ENCODE peak calls at places on chromosomes 12 and 14, in four cellular contexts. One of them, this sample, is unnamed.

GRCh38 chr12:27807063-27807703 is 27.1 kb upstream of the MANSC4 start:
- DNase-seq in IMR-90: no peak
- DNase-seq in nephron progenitor cell: no peak
- DNase-seq in M059J: no peak
- DNase-seq in this sample: no peak

GRCh38 chr12:117502233-117502632 is 140.8 kb upstream of the NOS1 start:
- DNase-seq in IMR-90: no peak
- DNase-seq in nephron progenitor cell: no peak
- DNase-seq in M059J: no peak
- DNase-seq in this sample: no peak

GRCh38 chr14:22791302-22791701 is 23.9 kb downstream of the SLC7A7 start:
- DNase-seq in IMR-90: peak; percentile 91
- DNase-seq in nephron progenitor cell: no peak
- DNase-seq in M059J: peak; percentile 89
- DNase-seq in this sample: no peak

GRCh38 chr14:56087824-56088571 is 30.2 kb upstream of the PELI2 start:
- DNase-seq in IMR-90: no peak
- DNase-seq in nephron progenitor cell: no peak
- DNase-seq in M059J: peak; percentile 64
- DNase-seq in this sample: peak; percentile 90

GRCh38 chr12:13417516-13417915 is 221.0 kb downstream of the EMP1 start:
- DNase-seq in IMR-90: no peak
- DNase-seq in nephron progenitor cell: no peak
- DNase-seq in M059J: no peak
- DNase-seq in this sample: no peak

GRCh38 chr12:104588048-104588942 is 131.5 kb downstream of the CHST11 start:
- DNase-seq in IMR-90: peak; percentile 81
- DNase-seq in nephron progenitor cell: peak; percentile 19
- DNase-seq in M059J: peak; percentile 89
- DNase-seq in this sample: no peak

GRCh38 chr12:38664661-38665269 is 240.6 kb downstream of the CPNE8 start:
- DNase-seq in IMR-90: no peak
- DNase-seq in nephron progenitor cell: no peak
- DNase-seq in M059J: peak; percentile 23
- DNase-seq in this sample: peak; percentile 1

GRCh38 chr12:20421338-20421890 is 53.1 kb downstream of the PDE3A start:
- DNase-seq in IMR-90: no peak
- DNase-seq in nephron progenitor cell: peak; percentile 8
- DNase-seq in M059J: peak; percentile 58
- DNase-seq in this sample: no peak

GRCh38 chr14:32623300-32624093 is 294.4 kb downstream of the AKAP6 start:
- DNase-seq in IMR-90: peak; percentile 19
- DNase-seq in nephron progenitor cell: no peak
- DNase-seq in M059J: peak; percentile 82
- DNase-seq in this sample: no peak

GRCh38 chr12:51823875-51824565 is 24.5 kb downstream of the FIGNL2 start:
- DNase-seq in IMR-90: peak; percentile 73
- DNase-seq in nephron progenitor cell: no peak
- DNase-seq in M059J: peak; percentile 77
- DNase-seq in this sample: peak; percentile 75

GRCh38 chr12:131137836-131138637 is 184.3 kb downstream of the ADGRD1 start:
- DNase-seq in IMR-90: no peak
- DNase-seq in nephron progenitor cell: peak; percentile 51
- DNase-seq in M059J: no peak
- DNase-seq in this sample: peak; percentile 17

GRCh38 chr12:115294443-115295133 is 610.6 kb upstream of the TBX3 start:
- DNase-seq in IMR-90: peak; percentile 67
- DNase-seq in nephron progenitor cell: no peak
- DNase-seq in M059J: peak; percentile 83
- DNase-seq in this sample: no peak

GRCh38 chr12:127041985-127042625 is 1224.9 kb upstream of the TMEM132C start:
- DNase-seq in IMR-90: no peak
- DNase-seq in nephron progenitor cell: no peak
- DNase-seq in M059J: no peak
- DNase-seq in this sample: no peak

GRCh38 chr12:56683-57346 is 9.8 kb upstream of the IQSEC3 start:
- DNase-seq in IMR-90: no peak
- DNase-seq in nephron progenitor cell: peak; percentile 20
- DNase-seq in M059J: no peak
- DNase-seq in this sample: no peak

GRCh38 chr12:66140726-66141125 is 10.2 kb upstream of the LLPH start:
- DNase-seq in IMR-90: no peak
- DNase-seq in nephron progenitor cell: no peak
- DNase-seq in M059J: peak; percentile 20
- DNase-seq in this sample: no peak

GRCh38 chr14:77151245-77151644 is 9.7 kb upstream of the ZDHHC22 start:
- DNase-seq in IMR-90: no peak
- DNase-seq in nephron progenitor cell: peak; percentile 63
- DNase-seq in M059J: peak; percentile 19
- DNase-seq in this sample: no peak